ENCODE peak calls at places on chromosomes 7 and 10, in seven cellular contexts. A, H, Q, D, L, O and W are unnamed samples. For H3K4me1, the result is how much of the 10 kb centered on the place peaks cover.

GRCh38 chr7:134031835-134032617 is 95.1 kb upstream of the LRGUK start:
- DNase-seq in D (no peak), H (no peak), Q (no peak), O (no peak), A (no peak), L (peak), W (no peak)

GRCh38 chr10:67670401-67670800 is 25.6 kb downstream of the CTNNA3 start:
- DNase-seq in D (no peak), Q (no peak), A (no peak), O (no peak), H (no peak), L (no peak), W (no peak)

GRCh38 chr10:70321897-70322890 is 38.4 kb upstream of the NPFFR1 start:
- DNase-seq in A (no peak), Q (no peak), H (no peak), O (no peak), D (no peak), L (no peak), W (no peak)

GRCh38 chr7:127786184-127786583 is 134.2 kb downstream of the SND1 start:
- DNase-seq in L (no peak), O (no peak), A (no peak), D (no peak), Q (no peak), H (no peak), W (no peak)

GRCh38 chr7:105776986-105777910 is 99.2 kb downstream of the ATXN7L1 start:
- DNase-seq in D (peak), O (no peak), H (no peak), L (no peak), A (no peak), Q (no peak), W (no peak)

GRCh38 chr10:123472606-123473005 is 193.5 kb upstream of the GPR26 start:
- DNase-seq in Q (no peak), O (no peak), L (no peak), D (no peak), A (no peak), H (no peak), W (no peak)

GRCh38 chr7:70808876-70809275 is 323.1 kb upstream of the GALNT17 start:
- DNase-seq in Q (no peak), A (no peak), H (no peak), O (no peak), D (no peak), L (no peak), W (no peak)

GRCh38 chr7:129434846-129435318 is 650 bp downstream of the STRIP2 start:
- DNase-seq in D (no peak), O (peak), L (no peak), A (peak), Q (no peak), H (no peak), W (no peak)

GRCh38 chr7:12518920-12519681 is 51.4 kb upstream of the SCIN start:
- DNase-seq in Q (no peak), O (no peak), L (no peak), D (peak), H (no peak), A (no peak), W (no peak)

GRCh38 chr10:70510453-70510852 is 31.9 kb downstream of the PALD1 start:
- DNase-seq in H (no peak), D (no peak), Q (no peak), A (no peak), O (no peak), L (no peak), W (no peak)

DNA sequence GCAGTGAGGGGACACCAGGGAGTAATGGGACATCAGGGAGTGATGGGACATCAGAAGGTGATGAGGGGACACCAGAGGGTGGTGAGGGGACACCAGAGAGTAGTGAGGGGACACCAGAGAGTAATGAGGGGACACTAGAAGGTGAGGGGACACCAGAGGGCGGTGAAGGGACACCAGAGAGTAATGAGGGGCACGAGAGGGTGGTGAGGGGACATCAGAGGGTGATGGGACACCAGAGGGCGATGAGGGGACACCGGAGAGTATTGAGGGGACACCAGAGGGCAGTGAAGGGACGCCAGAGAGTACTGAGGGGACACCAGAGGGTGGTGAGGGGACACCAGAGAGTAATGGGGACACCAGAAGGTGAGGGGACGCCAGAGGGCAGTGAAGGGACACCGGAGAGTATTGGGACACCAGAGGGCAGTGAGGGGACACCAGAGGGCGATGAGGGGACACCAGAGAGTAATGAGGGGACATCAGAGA is 10.5 kb downstream of the NACAD start:
- DNase-seq in A (no peak), L (peak), D (no peak), H (peak), O (no peak), Q (no peak), W (peak)
- TF ChIP-seq CTCF in A (no peak), L (no peak), D (no peak), H (no peak), O (no peak), Q (peak), W (no peak)

GRCh38 chr10:134743-135600 is at the start of gene ZMYND11:
- DNase-seq in L (peak), H (peak), Q (peak), A (peak), O (peak), D (no peak), W (peak)
- H3K4me1 ChIP-seq in L (under half), H (under half), Q (under half), A (under half), O (under half), D (under half), W (under half)

GRCh38 chr7:155763721-155764431 is 48.4 kb downstream of the SHH start:
- DNase-seq in O (peak), A (peak), D (no peak), L (no peak), Q (peak), H (no peak), W (no peak)
- TF ChIP-seq POLR2A in O (no peak), A (no peak), D (no peak), L (no peak), Q (no peak), H (no peak), W (no peak)

GRCh38 chr7:44200699-44201461 is at the start of gene YKT6:
- DNase-seq in L (peak), A (peak), Q (peak), D (peak), H (peak), O (peak), W (peak)
- TF ChIP-seq CTCF in L (peak), A (peak), Q (peak), D (peak), H (peak), O (peak), W (peak)

DNA sequence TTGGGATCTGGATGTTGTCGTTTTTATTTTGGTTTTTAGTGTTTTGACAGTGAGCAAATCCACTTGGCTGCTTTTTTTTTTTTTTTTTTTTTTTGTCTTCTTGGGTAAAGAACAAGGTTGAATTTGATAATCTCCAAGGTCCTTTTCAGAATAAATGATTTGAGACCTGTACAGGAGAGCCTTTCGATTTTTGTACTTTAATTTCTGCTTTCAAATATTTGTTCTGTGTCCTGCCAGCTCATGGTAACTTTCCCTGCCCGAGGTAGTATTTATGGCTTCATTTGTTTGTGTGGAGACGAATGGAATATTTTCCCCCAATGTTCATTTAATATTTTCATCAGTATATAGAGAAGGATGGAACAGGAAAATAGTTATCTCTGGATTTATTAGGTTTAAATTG is 19.9 kb downstream of the WAC start:
- DNase-seq in O (no peak), D (no peak), H (no peak), L (no peak), A (no peak), Q (no peak), W (no peak)
- H3K4me1 ChIP-seq in O (half or more), D (under half), H (half or more), L (half or more), A (half or more), Q (half or more), W (under half)

GRCh38 chr7:121393005-121393366 is 3.1 kb downstream of the FAM3C start:
- DNase-seq in D (no peak), L (no peak), H (no peak), O (no peak), A (no peak), Q (no peak), W (no peak)

GRCh38 chr7:121395961-121396757 is at the start of gene FAM3C:
- DNase-seq in A (peak), D (peak), H (peak), Q (peak), O (peak), L (peak), W (peak)

GRCh38 chr7:121392277-121393004 is 3.7 kb downstream of the FAM3C start:
- DNase-seq in L (no peak), O (no peak), H (no peak), D (no peak), Q (no peak), A (no peak), W (no peak)

GRCh38 chr7:121395494-121395960 is 581 bp downstream of the FAM3C start:
- DNase-seq in Q (peak), H (no peak), O (peak), D (peak), A (no peak), L (no peak), W (no peak)

DNA sequence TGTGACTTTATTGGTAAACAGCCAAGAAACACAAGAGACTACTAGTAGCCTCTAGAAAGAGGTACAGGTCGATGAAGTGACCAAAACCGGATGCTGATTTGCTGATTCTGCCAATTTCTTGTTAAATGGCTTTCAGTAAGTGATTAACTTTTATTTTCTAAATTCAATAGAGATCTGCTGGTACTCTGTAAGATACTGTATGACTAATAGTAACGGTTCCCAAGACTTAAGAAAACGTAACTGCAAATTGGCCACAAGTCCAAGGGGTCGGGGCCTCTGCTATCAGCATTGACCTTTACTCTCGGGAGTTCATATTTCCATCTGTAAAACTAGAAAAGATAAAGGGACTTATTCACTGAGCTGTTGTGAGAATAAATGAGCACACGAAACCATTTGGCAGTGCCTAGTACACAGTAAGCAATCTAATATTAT is 1.4 kb downstream of the FAM3C start:
- DNase-seq in A (peak), H (no peak), D (no peak), L (no peak), Q (peak), O (no peak), W (no peak)
- TF ChIP-seq POLR2A in A (no peak), H (no peak), D (no peak), L (no peak), Q (no peak), O (no peak), W (no peak)

GRCh38 chr10:29263506-29263905 is 25.4 kb upstream of the LYZL1 start:
- DNase-seq in A (no peak), D (no peak), O (no peak), Q (no peak), H (no peak), L (no peak), W (no peak)

GRCh38 chr10:29271877-29272276 is 17.0 kb upstream of the LYZL1 start:
- DNase-seq in D (no peak), L (no peak), Q (no peak), H (no peak), A (no peak), O (no peak), W (no peak)

GRCh38 chr10:29270883-29271282 is 18.0 kb upstream of the LYZL1 start:
- DNase-seq in D (no peak), Q (no peak), L (no peak), A (no peak), H (no peak), O (no peak), W (no peak)

GRCh38 chr10:29266641-29267040 is 22.2 kb upstream of the LYZL1 start:
- DNase-seq in H (no peak), L (no peak), Q (no peak), D (no peak), O (no peak), A (no peak), W (no peak)

GRCh38 chr10:29268011-29268410 is 20.9 kb upstream of the LYZL1 start:
- DNase-seq in O (no peak), A (no peak), H (no peak), L (no peak), D (no peak), Q (no peak), W (no peak)
- TF ChIP-seq CTCF in O (no peak), A (no peak), H (no peak), L (no peak), D (no peak), Q (no peak), W (no peak)

DNA sequence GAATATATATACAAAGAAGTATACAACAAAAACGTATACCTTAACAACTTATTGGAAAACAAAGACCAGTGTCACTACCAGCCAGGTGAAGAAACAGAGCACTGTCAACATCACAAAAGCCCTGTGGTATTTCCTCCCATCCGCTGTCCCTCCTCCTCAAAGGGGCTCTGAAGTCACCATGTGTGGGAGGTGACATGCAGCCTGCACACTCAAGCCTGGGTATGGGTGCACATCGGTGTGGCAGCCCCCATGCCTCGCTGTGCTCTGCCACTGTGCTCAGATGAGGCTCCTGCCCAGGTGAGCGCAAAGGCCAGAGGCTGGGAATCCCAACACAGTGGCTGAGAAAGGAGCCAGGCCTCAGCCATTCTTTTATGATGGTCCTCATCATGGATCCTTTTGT is 120.7 kb downstream of the CLEC2L start:
- DNase-seq in L (no peak), A (no peak), Q (no peak), D (no peak), H (no peak), O (no peak), W (no peak)
- H3K4me1 ChIP-seq in L (under half), A (under half), Q (under half), D (under half), H (under half), O (under half), W (under half)

GRCh38 chr10:3932597-3933380 is 147.8 kb upstream of the KLF6 start:
- DNase-seq in D (no peak), O (no peak), L (no peak), H (no peak), A (no peak), Q (no peak), W (no peak)

GRCh38 chr10:3933733-3934132 is 148.7 kb upstream of the KLF6 start:
- DNase-seq in H (no peak), A (no peak), L (no peak), D (no peak), Q (no peak), O (no peak), W (no peak)

GRCh38 chr10:3935933-3936359 is 150.9 kb upstream of the KLF6 start:
- DNase-seq in H (no peak), Q (peak), O (no peak), D (no peak), A (no peak), L (no peak), W (no peak)

GRCh38 chr10:3935141-3935540 is 150.1 kb upstream of the KLF6 start:
- DNase-seq in L (peak), A (peak), O (no peak), D (no peak), H (no peak), Q (peak), W (no peak)

DNA sequence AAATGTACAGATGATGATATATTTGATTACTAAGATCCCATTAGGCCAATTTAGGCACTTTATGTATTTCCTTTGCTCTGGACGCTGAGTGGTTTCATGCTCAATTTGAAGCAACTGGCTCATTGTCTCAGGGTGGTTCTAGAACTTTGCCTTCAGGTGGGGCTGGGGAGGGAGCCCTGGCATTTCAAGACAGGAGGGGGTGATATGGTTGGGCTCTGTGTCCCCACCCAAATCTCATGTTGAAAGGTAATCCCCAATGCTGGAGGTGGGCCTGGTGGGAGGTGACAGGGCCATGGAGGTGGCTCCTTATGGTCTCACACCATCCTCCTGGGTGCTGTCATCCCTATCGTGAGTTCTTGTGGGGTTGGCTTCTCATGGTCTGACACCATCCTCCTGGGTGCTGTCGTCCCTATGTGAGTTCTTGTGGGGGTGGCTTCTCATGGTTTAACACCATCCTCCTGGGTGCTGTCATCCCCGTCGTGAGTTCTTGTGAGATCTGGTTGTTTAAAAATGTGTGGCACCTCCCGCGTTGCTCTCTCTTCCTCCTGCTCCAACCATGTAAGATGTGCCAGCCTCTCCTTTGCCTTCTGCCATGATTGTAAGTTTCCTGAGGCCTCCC is 151.5 kb upstream of the KLF6 start:
- DNase-seq in D (no peak), Q (no peak), H (no peak), O (no peak), L (no peak), A (no peak), W (no peak)
- TF ChIP-seq POLR2A in D (no peak), Q (no peak), H (no peak), O (no peak), L (no peak), A (no peak), W (no peak)